ENCODE peak calls at places on chromosomes 1 and 21, in six cellular contexts. I, G, Z, N, C and K are unnamed samples.
A peak's percentile ranks its signal among the peaks of the same experiment; 100 is the strongest.

GRCh38 chr1:58456470-58456869 is 90.1 kb downstream of the OMA1 start:
- DNase-seq in I (no peak), G (no peak), Z (no peak), N (no peak), C (no peak), K (no peak)

GRCh38 chr21:44427241-44428120 is 27.8 kb upstream of the LRRC3 start:
- DNase-seq in I (no peak), G (no peak), Z (no peak), N (peak; percentile 21), C (no peak), K (no peak)

GRCh38 chr1:209927466-209927865 is 10.6 kb upstream of the SYT14 start:
- DNase-seq in I (no peak), G (no peak), Z (no peak), N (no peak), C (no peak), K (no peak)

GRCh38 chr1:233490488-233490887 is 123.4 kb upstream of the KCNK1 start:
- DNase-seq in I (no peak), G (no peak), Z (no peak), N (no peak), C (no peak), K (no peak)

GRCh38 chr1:222818171-222818570 is 3.3 kb downstream of the DISP1 start:
- DNase-seq in I (no peak), G (no peak), Z (peak; percentile 75), N (no peak), C (no peak), K (no peak)

GRCh38 chr1:234849824-234850223 is 239.8 kb upstream of the IRF2BP2 start:
- DNase-seq in I (no peak), G (no peak), Z (no peak), N (no peak), C (no peak), K (no peak)

GRCh38 chr1:105894006-105894405 is 1162.5 kb upstream of the PRMT6 start:
- DNase-seq in I (no peak), G (no peak), Z (no peak), N (no peak), C (no peak), K (no peak)

GRCh38 chr1:115478933-115479551 is 141.0 kb upstream of the NGF start:
- DNase-seq in I (no peak), G (no peak), Z (peak; percentile 19), N (no peak), C (no peak), K (no peak)

GRCh38 chr1:8663090-8663802 is 154.2 kb downstream of the RERE start:
- DNase-seq in I (no peak), G (no peak), Z (no peak), N (no peak), C (no peak), K (no peak)

GRCh38 chr1:109539676-109540075 is at the start of gene GPR61:
- DNase-seq in I (no peak), G (no peak), Z (peak; percentile 22), N (peak; percentile 76), C (no peak), K (no peak)

GRCh38 chr21:36699546-36700294 is 805 bp downstream of the SIM2 start:
- DNase-seq in I (peak; percentile 54), G (no peak), Z (no peak), N (no peak), C (no peak), K (no peak)

GRCh38 chr1:197675475-197676324 is 99.6 kb downstream of the DENND1B start:
- DNase-seq in I (no peak), G (no peak), Z (no peak), N (no peak), C (no peak), K (peak; percentile 14)

GRCh38 chr1:24955161-24955560 is 25.1 kb upstream of the RUNX3 start:
- DNase-seq in I (no peak), G (no peak), Z (no peak), N (no peak), C (peak; percentile 59), K (no peak)

GRCh38 chr1:203161175-203161574 is 14.5 kb downstream of the MYBPH start:
- DNase-seq in I (no peak), G (no peak), Z (no peak), N (no peak), C (no peak), K (no peak)

GRCh38 chr1:234281826-234282489 is 91.3 kb upstream of the COA6 start:
- DNase-seq in I (no peak), G (no peak), Z (no peak), N (peak; percentile 73), C (no peak), K (no peak)

GRCh38 chr1:15476927-15477326 is 1.0 kb downstream of the CELA2B start:
- DNase-seq in I (no peak), G (no peak), Z (no peak), N (no peak), C (no peak), K (no peak)

GRCh38 chr1:160544647-160545046 is 21.6 kb upstream of the SLAMF6 start:
- DNase-seq in I (no peak), G (no peak), Z (no peak), N (no peak), C (peak; percentile 47), K (no peak)

GRCh38 chr1:60345621-60346020 is 272.1 kb upstream of the C1orf87 start:
- DNase-seq in I (no peak), G (no peak), Z (no peak), N (no peak), C (no peak), K (no peak)

GRCh38 chr21:26961704-26962103 is 5.2 kb downstream of the ADAMTS5 start:
- DNase-seq in I (no peak), G (no peak), Z (no peak), N (no peak), C (no peak), K (no peak)